ENCODE peak calls at places on chromosomes 5 and 9, in eight cellular contexts. S, C, A, V, Z, M, E and G are unnamed samples.

GRCh38 chr5:174317261-174317894 is 271.9 kb downstream of the NSG2 start:
- DNase-seq in S (no peak), C (no peak), A (peak), V (peak), Z (peak), M (peak), E (no peak), G (no peak)

GRCh38 chr9:130290353-130291181 is 25.0 kb downstream of the HMCN2 start:
- DNase-seq in S (no peak), C (no peak), A (no peak), V (no peak), Z (no peak), M (no peak), E (no peak), G (no peak)

GRCh38 chr5:143957455-143957854 is 145.5 kb downstream of the HMHB1 start:
- DNase-seq in S (no peak), C (no peak), A (no peak), V (no peak), Z (no peak), M (no peak), E (no peak), G (no peak)

GRCh38 chr9:99134893-99135341 is 30.0 kb downstream of the TGFBR1 start:
- DNase-seq in S (peak), C (no peak), A (no peak), V (no peak), Z (no peak), M (no peak), E (no peak), G (no peak)

GRCh38 chr9:92147854-92148184 is 32.6 kb upstream of the SPTLC1 start:
- DNase-seq in S (no peak), C (no peak), A (no peak), V (no peak), Z (no peak), M (no peak), E (no peak), G (no peak)

GRCh38 chr9:109535365-109535764 is 37.3 kb upstream of the PTPN3 start:
- DNase-seq in S (no peak), C (no peak), A (no peak), V (no peak), Z (no peak), M (no peak), E (no peak), G (no peak)

GRCh38 chr5:92613546-92613945 is 967.5 kb downstream of the NR2F1-AS1 start:
- DNase-seq in S (no peak), C (no peak), A (no peak), V (no peak), Z (no peak), M (no peak), E (no peak), G (no peak)

GRCh38 chr9:136341769-136342168 is 14.4 kb downstream of the GPSM1 start:
- DNase-seq in S (no peak), C (no peak), A (no peak), V (no peak), Z (no peak), M (no peak), E (no peak), G (no peak)

GRCh38 chr5:32754251-32754650 is 43.1 kb downstream of the NPR3 start:
- DNase-seq in S (no peak), C (no peak), A (no peak), V (no peak), Z (no peak), M (no peak), E (no peak), G (no peak)

GRCh38 chr5:147467973-147468508 is 41.8 kb downstream of the DPYSL3 start:
- DNase-seq in S (no peak), C (no peak), A (no peak), V (no peak), Z (no peak), M (no peak), E (no peak), G (no peak)